ENCODE peak calls at places on chromosomes 11 and 22, in six cellular contexts. B is uterus, Y is lung, A is AG04450, X is heart left ventricle, G is cardiac muscle cell. Q is an unnamed sample.

GRCh38 chr11:107025673-107026072 is 7.4 kb upstream of the GUCY1A2 start:
- DNase-seq in B (no peak), Y (no peak), A (no peak), X (no peak), G (no peak), Q (no peak)

GRCh38 chr11:34269694-34270245 is 88.0 kb downstream of the ABTB2 start:
- DNase-seq in B (no peak), Y (no peak), A (no peak), X (no peak), G (no peak), Q (no peak)

GRCh38 chr11:77558380-77558779 is 31.4 kb upstream of the AQP11 start:
- DNase-seq in B (no peak), Y (peak), A (no peak), X (no peak), G (no peak), Q (no peak)

GRCh38 chr11:97000481-97000880 is 610.7 kb downstream of the JRKL start:
- DNase-seq in B (no peak), Y (no peak), A (no peak), X (no peak), G (no peak), Q (no peak)

GRCh38 chr11:332651-333480 is 12.2 kb upstream of the IFITM3 start:
- DNase-seq in B (no peak), Y (no peak), A (no peak), X (no peak), G (no peak), Q (no peak)

GRCh38 chr11:131975624-131976420 is 605.4 kb downstream of the NTM start:
- DNase-seq in B (no peak), Y (no peak), A (no peak), X (no peak), G (no peak), Q (no peak)

GRCh38 chr22:29870574-29870973 is 12.4 kb upstream of the MTMR3 start:
- DNase-seq in B (no peak), Y (no peak), A (no peak), X (no peak), G (no peak), Q (no peak)

GRCh38 chr11:86919557-86920210 is 35.5 kb downstream of the FZD4 start:
- DNase-seq in B (no peak), Y (no peak), A (peak), X (peak), G (peak), Q (peak)

GRCh38 chr11:120055646-120056045 is 82.3 kb downstream of the TRIM29 start:
- DNase-seq in B (no peak), Y (no peak), A (no peak), X (no peak), G (peak), Q (no peak)

GRCh38 chr22:50340157-50340879 is 2.8 kb upstream of the PPP6R2 start:
- DNase-seq in B (no peak), Y (no peak), A (no peak), X (no peak), G (peak), Q (peak)

GRCh38 chr11:134905966-134906955 is 494.2 kb upstream of the B3GAT1 start:
- DNase-seq in B (no peak), Y (no peak), A (no peak), X (peak), G (no peak), Q (no peak)

GRCh38 chr11:76510060-76511047 is 65.5 kb downstream of the EMSY start:
- DNase-seq in B (no peak), Y (no peak), A (peak), X (no peak), G (no peak), Q (no peak)
- H3K27ac ChIP-seq in B (no peak), Y (no peak), A (no peak), X (no peak), G (peak), Q (no peak)

GRCh38 chr11:67452141-67452952 is at the start of gene GPR152:
- DNase-seq in B (no peak), Y (no peak), A (no peak), X (no peak), G (no peak), Q (no peak)
- TF ChIP-seq CTCF in B (no peak), Y (no peak), A (no peak), X (peak), G (no peak), Q (no peak)

GRCh38 chr11:105456950-105457349 is 152.9 kb upstream of the GRIA4 start:
- DNase-seq in B (no peak), Y (no peak), A (no peak), X (no peak), G (no peak), Q (no peak)

GRCh38 chr11:105458071-105458470 is 151.8 kb upstream of the GRIA4 start:
- DNase-seq in B (no peak), Y (no peak), A (no peak), X (no peak), G (no peak), Q (no peak)
- H3K4me3 ChIP-seq in B (no peak), Y (no peak), A (no peak), X (no peak), G (no peak), Q (no peak)

GRCh38 chr11:68398870-68399865 is 61.4 kb upstream of the PPP6R3 start:
- DNase-seq in B (peak), Y (no peak), A (no peak), X (peak), G (peak), Q (no peak)
- H3K27ac ChIP-seq in B (peak), Y (peak), A (no peak), X (peak), G (peak), Q (no peak)

Q was measured in WERI-Rb-1.